ENCODE peak calls at places on chromosomes 4 and X, in five cellular contexts. C is psoas muscle; B is uterus; V is dorsolateral prefrontal cortex; M is CD8-positive, alpha-beta T cell. I is an unnamed sample.

GRCh38 chrX:144219035-144219434 is 335.2 kb downstream of the UBE2NL start:
- DNase-seq in C (no peak), B (no peak), V (no peak), M (no peak), I (no peak)

GRCh38 chr4:137694138-137694537 is 161.8 kb upstream of the PCDH18 start:
- DNase-seq in C (peak), B (peak), V (no peak), M (no peak), I (no peak)

GRCh38 chrX:153635788-153636668 is 11.0 kb upstream of the DUSP9 start:
- DNase-seq in C (no peak), B (no peak), V (no peak), M (no peak), I (no peak)

GRCh38 chrX:136147320-136147901 is at the start of gene FHL1:
- DNase-seq in C (peak), B (peak), V (peak), M (peak), I (peak)

GRCh38 chr4:26048378-26048882 is 134.4 kb downstream of the SMIM20 start:
- DNase-seq in C (peak), B (peak), V (no peak), M (no peak), I (peak)

GRCh38 chrX:131763674-131764073 is 219.8 kb downstream of the OR13H1 start:
- DNase-seq in C (peak), B (peak), V (peak), M (peak), I (no peak)

GRCh38 chr4:152462715-152463114 is 73.2 kb downstream of the FBXW7 start:
- DNase-seq in C (no peak), B (no peak), V (no peak), M (no peak), I (no peak)

GRCh38 chr4:8779371-8779988 is 92.2 kb downstream of the HMX1 start:
- DNase-seq in C (no peak), B (no peak), V (no peak), M (no peak), I (no peak)

GRCh38 chr4:155966661-155967060 is 13.0 kb upstream of the CTSO start:
- DNase-seq in C (no peak), B (no peak), V (no peak), M (no peak), I (no peak)

GRCh38 chr4:14177987-14178386 is 550.5 kb upstream of the BOD1L1 start:
- DNase-seq in C (no peak), B (no peak), V (no peak), M (no peak), I (no peak)

GRCh38 chr4:1192091-1192492 is 19.7 kb upstream of the SPON2 start:
- DNase-seq in C (peak), B (peak), V (peak), M (no peak), I (peak)

GRCh38 chr4:38612996-38613395 is 51.0 kb upstream of the KLF3 start:
- DNase-seq in C (no peak), B (no peak), V (no peak), M (no peak), I (no peak)

GRCh38 chrX:1491851-1492349 is 39.2 kb upstream of the ASMTL start:
- DNase-seq in C (no peak), B (no peak), V (no peak), M (no peak), I (peak)

GRCh38 chr4:117357422-117357821 is 272.0 kb upstream of the TRAM1L1 start:
- DNase-seq in C (no peak), B (no peak), V (no peak), M (no peak), I (no peak)

GRCh38 chrX:136209016-136209738 is 42.0 kb downstream of the MAP7D3 start:
- DNase-seq in C (peak), B (peak), V (no peak), M (peak), I (no peak)

GRCh38 chr4:24719615-24720014 is 75.8 kb upstream of the SOD3 start:
- DNase-seq in C (no peak), B (no peak), V (no peak), M (no peak), I (no peak)

GRCh38 chrX:119067023-119067739 is 5.6 kb upstream of the CT47C1 start:
- DNase-seq in C (peak), B (peak), V (peak), M (peak), I (no peak)

GRCh38 chr4:142369141-142369540 is 477.0 kb downstream of the INPP4B start:
- DNase-seq in C (no peak), B (no peak), V (no peak), M (no peak), I (no peak)

GRCh38 chr4:184934184-184934583 is 84.1 kb upstream of the HELT start:
- DNase-seq in C (no peak), B (no peak), V (no peak), M (no peak), I (no peak)

GRCh38 chr4:113436360-113436759 is 325.2 kb downstream of the CAMK2D start:
- DNase-seq in C (no peak), B (no peak), V (no peak), M (no peak), I (no peak)

GRCh38 chr4:119816473-119816872 is 187.9 kb upstream of the PDE5A start:
- DNase-seq in C (no peak), B (no peak), V (no peak), M (no peak), I (no peak)

GRCh38 chr4:138864961-138865720 is 150.4 kb upstream of the NOCT start:
- DNase-seq in C (no peak), B (no peak), V (no peak), M (no peak), I (no peak)

GRCh38 chr4:164509951-164510350 is 244.0 kb upstream of the SMIM31 start:
- DNase-seq in C (no peak), B (no peak), V (no peak), M (no peak), I (no peak)

GRCh38 chr4:74632634-74633033 is 161.7 kb downstream of the BTC start:
- DNase-seq in C (no peak), B (no peak), V (no peak), M (peak), I (no peak)

GRCh38 chr4:83581411-83582288 is 45.7 kb downstream of the GPAT3 start:
- DNase-seq in C (no peak), B (no peak), V (no peak), M (no peak), I (no peak)

GRCh38 chr4:84814100-84814750 is 152.3 kb downstream of the WDFY3 start:
- DNase-seq in C (peak), B (no peak), V (peak), M (no peak), I (no peak)

GRCh38 chr4:8215001-8215427 is 15.9 kb downstream of the SH3TC1 start:
- DNase-seq in C (no peak), B (peak), V (no peak), M (no peak), I (no peak)

GRCh38 chr4:102554482-102554881 is 53.3 kb downstream of the NFKB1 start:
- DNase-seq in C (peak), B (peak), V (peak), M (no peak), I (no peak)

GRCh38 chr4:98447648-98448047 is 186.5 kb downstream of the RAP1GDS1 start:
- DNase-seq in C (no peak), B (no peak), V (no peak), M (no peak), I (no peak)

GRCh38 chr4:125481334-125481733 is 166.6 kb downstream of the FAT4 start:
- DNase-seq in C (no peak), B (no peak), V (no peak), M (no peak), I (no peak)

GRCh38 chr4:15400911-15401671 is 26.7 kb upstream of the C1QTNF7 start:
- DNase-seq in C (peak), B (peak), V (no peak), M (peak), I (peak)

GRCh38 chr4:3228881-3229280 is 20.1 kb upstream of the MSANTD1 start:
- DNase-seq in C (peak), B (no peak), V (no peak), M (no peak), I (no peak)

GRCh38 chr4:12562016-12562415 is 922.1 kb downstream of the RAB28 start:
- DNase-seq in C (no peak), B (no peak), V (no peak), M (no peak), I (no peak)
- TF ChIP-seq CTCF in C (no peak), B (no peak), V (no peak), M (no peak), I (no peak)

GRCh38 chr4:6716958-6717655 is 1.1 kb downstream of the BLOC1S4 start:
- DNase-seq in C (no peak), B (no peak), V (no peak), M (no peak), I (no peak)
- TF ChIP-seq CTCF in C (no peak), B (no peak), V (no peak), M (no peak), I (no peak)

GRCh38 chr4:148152868-148153630 is 289.2 kb downstream of the NR3C2 start:
- DNase-seq in C (no peak), B (no peak), V (no peak), M (no peak), I (no peak)
- TF ChIP-seq CTCF in C (no peak), B (no peak), V (no peak), M (no peak), I (no peak)

GRCh38 chrX:19017271-19017670 is 33.4 kb upstream of the PHKA2 start:
- DNase-seq in C (peak), B (no peak), V (no peak), M (no peak), I (no peak)
- TF ChIP-seq CTCF in C (peak), B (no peak), V (peak), M (no peak), I (no peak)

DNA sequence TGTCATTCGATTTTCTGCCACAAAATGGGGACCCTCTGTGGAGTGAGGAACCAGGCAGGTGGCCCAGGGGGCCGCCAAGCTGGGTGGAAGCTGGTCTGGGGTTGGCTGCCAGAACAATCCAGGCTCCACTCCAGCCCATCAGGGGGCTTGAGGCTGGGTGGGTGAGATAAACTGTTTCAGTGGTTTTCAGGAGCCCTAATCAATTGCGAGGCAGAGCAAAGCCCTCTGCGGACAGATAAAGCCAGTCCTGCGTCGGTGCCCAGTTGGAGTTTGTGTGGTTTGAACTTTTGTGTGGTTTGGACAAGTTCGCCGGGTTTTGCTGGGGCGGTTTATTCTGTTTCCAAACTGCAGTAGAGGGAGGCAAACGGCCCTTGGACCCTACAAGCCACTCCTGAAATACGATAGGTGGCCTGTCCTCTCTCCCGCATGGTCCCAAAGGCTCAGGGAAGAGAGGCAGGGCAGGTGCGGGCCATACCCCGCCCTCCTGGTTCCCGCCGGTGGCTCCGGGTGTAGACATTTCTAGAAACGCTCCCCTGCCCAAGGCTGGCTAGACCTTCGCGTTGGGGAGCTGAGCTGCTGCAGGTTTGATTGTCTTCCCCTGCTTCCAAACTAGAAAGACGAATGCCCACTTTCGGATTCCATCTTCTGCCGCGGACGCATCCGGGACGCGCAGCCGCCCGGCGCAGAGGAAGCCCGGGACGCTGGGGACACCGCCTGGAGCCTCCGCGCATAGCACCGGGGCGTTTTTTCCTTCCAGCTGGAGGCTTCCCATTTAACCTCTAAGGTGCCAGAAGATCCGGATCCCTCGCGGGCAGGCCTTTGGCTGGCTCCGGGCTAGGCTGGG is 169.0 kb upstream of the BCOR start:
- DNase-seq in C (peak), B (peak), V (peak), M (peak), I (peak)
- TF ChIP-seq CTCF in C (peak), B (peak), V (peak), M (peak), I (peak)

GRCh38 chrX:101764538-101764937 is 104.9 kb upstream of the ARMCX2 start:
- DNase-seq in C (no peak), B (no peak), V (no peak), M (no peak), I (no peak)

GRCh38 chrX:101759000-101759399 is 99.3 kb upstream of the ARMCX2 start:
- DNase-seq in C (no peak), B (peak), V (no peak), M (peak), I (no peak)
- TF ChIP-seq CTCF in C (peak), B (no peak), V (peak), M (peak), I (peak)

I was measured in suprapubic skin.